ENCODE peak calls at places on chromosome 4, in eight cellular contexts. One of them, this sample, is unnamed.

GRCh38 chr4:74293558-74293957 is 14.7 kb upstream of the EPGN start:
- DNase-seq in AG09309: no peak
- DNase-seq in H9: no peak
- DNase-seq in glutamatergic neuron: no peak
- DNase-seq in iPS-NIHi11: no peak
- DNase-seq in GM03348: no peak
- DNase-seq in IMR-90: no peak
- DNase-seq in activated T-helper 1 cell treated with Interleukin-2 at 50 U/mL for 16 hours: no peak
- DNase-seq in this sample: no peak

GRCh38 chr4:125728568-125728967 is 413.8 kb downstream of the FAT4 start:
- DNase-seq in AG09309: peak; percentile 83
- DNase-seq in H9: no peak
- DNase-seq in glutamatergic neuron: no peak
- DNase-seq in iPS-NIHi11: peak; percentile 33
- DNase-seq in GM03348: peak; percentile 79
- DNase-seq in IMR-90: peak; percentile 98
- DNase-seq in activated T-helper 1 cell treated with Interleukin-2 at 50 U/mL for 16 hours: no peak
- DNase-seq in this sample: peak; percentile 93

GRCh38 chr4:14965071-14965470 is 37.2 kb upstream of the CPEB2 start:
- DNase-seq in AG09309: no peak
- DNase-seq in H9: no peak
- DNase-seq in glutamatergic neuron: no peak
- DNase-seq in iPS-NIHi11: no peak
- DNase-seq in GM03348: no peak
- DNase-seq in IMR-90: no peak
- DNase-seq in activated T-helper 1 cell treated with Interleukin-2 at 50 U/mL for 16 hours: no peak
- DNase-seq in this sample: no peak

GRCh38 chr4:153068751-153069150 is 132.6 kb downstream of the FHDC1 start:
- DNase-seq in AG09309: no peak
- DNase-seq in H9: no peak
- DNase-seq in glutamatergic neuron: no peak
- DNase-seq in iPS-NIHi11: no peak
- DNase-seq in GM03348: no peak
- DNase-seq in IMR-90: no peak
- DNase-seq in activated T-helper 1 cell treated with Interleukin-2 at 50 U/mL for 16 hours: no peak
- DNase-seq in this sample: no peak

GRCh38 chr4:128451270-128451905 is 163.8 kb upstream of the PGRMC2 start:
- DNase-seq in AG09309: no peak
- DNase-seq in H9: no peak
- DNase-seq in glutamatergic neuron: no peak
- DNase-seq in iPS-NIHi11: no peak
- DNase-seq in GM03348: no peak
- DNase-seq in IMR-90: no peak
- DNase-seq in activated T-helper 1 cell treated with Interleukin-2 at 50 U/mL for 16 hours: no peak
- DNase-seq in this sample: no peak

GRCh38 chr4:140326395-140326993 is 47.0 kb upstream of the SCOC start:
- DNase-seq in AG09309: no peak
- DNase-seq in H9: no peak
- DNase-seq in glutamatergic neuron: no peak
- DNase-seq in iPS-NIHi11: peak; percentile 66
- DNase-seq in GM03348: peak; percentile 70
- DNase-seq in IMR-90: peak; percentile 65
- DNase-seq in activated T-helper 1 cell treated with Interleukin-2 at 50 U/mL for 16 hours: no peak
- DNase-seq in this sample: peak; percentile 55

GRCh38 chr4:59200992-59201391 is 1999.1 kb upstream of the ADGRL3 start:
- DNase-seq in AG09309: no peak
- DNase-seq in H9: no peak
- DNase-seq in glutamatergic neuron: no peak
- DNase-seq in iPS-NIHi11: no peak
- DNase-seq in GM03348: no peak
- DNase-seq in IMR-90: no peak
- DNase-seq in activated T-helper 1 cell treated with Interleukin-2 at 50 U/mL for 16 hours: no peak
- DNase-seq in this sample: no peak

GRCh38 chr4:184310171-184310567 is 92.5 kb upstream of the ENPP6 start:
- DNase-seq in AG09309: no peak
- DNase-seq in H9: peak; percentile 62
- DNase-seq in glutamatergic neuron: no peak
- DNase-seq in iPS-NIHi11: peak; percentile 36
- DNase-seq in GM03348: no peak
- DNase-seq in IMR-90: no peak
- DNase-seq in activated T-helper 1 cell treated with Interleukin-2 at 50 U/mL for 16 hours: peak; percentile 34
- DNase-seq in this sample: no peak

GRCh38 chr4:94961420-94961819 is 203.7 kb downstream of the BMPR1B start:
- DNase-seq in AG09309: no peak
- DNase-seq in H9: no peak
- DNase-seq in glutamatergic neuron: no peak
- DNase-seq in iPS-NIHi11: no peak
- DNase-seq in GM03348: peak; percentile 8
- DNase-seq in IMR-90: peak; percentile 36
- DNase-seq in activated T-helper 1 cell treated with Interleukin-2 at 50 U/mL for 16 hours: no peak
- DNase-seq in this sample: no peak

GRCh38 chr4:38002451-38003071 is 42.4 kb downstream of the PTTG2 start:
- DNase-seq in AG09309: no peak
- DNase-seq in H9: no peak
- DNase-seq in glutamatergic neuron: no peak
- DNase-seq in iPS-NIHi11: no peak
- DNase-seq in GM03348: no peak
- DNase-seq in IMR-90: peak; percentile 47
- DNase-seq in activated T-helper 1 cell treated with Interleukin-2 at 50 U/mL for 16 hours: no peak
- DNase-seq in this sample: peak; percentile 16

GRCh38 chr4:74539043-74539790 is 94.3 kb downstream of the AREG start:
- DNase-seq in AG09309: no peak
- DNase-seq in H9: no peak
- DNase-seq in glutamatergic neuron: no peak
- DNase-seq in iPS-NIHi11: no peak
- DNase-seq in GM03348: no peak
- DNase-seq in IMR-90: no peak
- DNase-seq in activated T-helper 1 cell treated with Interleukin-2 at 50 U/mL for 16 hours: no peak
- DNase-seq in this sample: no peak

GRCh38 chr4:121212801-121213200 is 48.7 kb upstream of the TNIP3 start:
- DNase-seq in AG09309: no peak
- DNase-seq in H9: no peak
- DNase-seq in glutamatergic neuron: no peak
- DNase-seq in iPS-NIHi11: no peak
- DNase-seq in GM03348: no peak
- DNase-seq in IMR-90: no peak
- DNase-seq in activated T-helper 1 cell treated with Interleukin-2 at 50 U/mL for 16 hours: no peak
- DNase-seq in this sample: no peak

GRCh38 chr4:16627999-16628398 is 270.4 kb downstream of the LDB2 start:
- DNase-seq in AG09309: peak; percentile 97
- DNase-seq in H9: no peak
- DNase-seq in glutamatergic neuron: no peak
- DNase-seq in iPS-NIHi11: no peak
- DNase-seq in GM03348: peak; percentile 84
- DNase-seq in IMR-90: peak; percentile 95
- DNase-seq in activated T-helper 1 cell treated with Interleukin-2 at 50 U/mL for 16 hours: no peak
- DNase-seq in this sample: peak; percentile 93